ENCODE peak calls at places on chromosomes 5 and 9, in nine cellular contexts. Y is sigmoid colon, F is spleen, E is stomach, D is esophagus muscularis mucosa, W is GM12891, C is HepG2, R is HCT116, L is prostate gland. B is an unnamed sample.

GRCh38 chr9:124482431-124483031 is 24.7 kb downstream of the NR5A1 start:
- DNase-seq in Y (no peak), F (no peak), E (no peak), D (no peak), W (no peak), C (no peak), R (no peak), L (no peak), B (no peak)

GRCh38 chr5:9376363-9377117 is 169.3 kb downstream of the SEMA5A start:
- DNase-seq in Y (no peak), F (no peak), E (no peak), D (no peak), W (no peak), C (no peak), R (no peak), L (no peak), B (no peak)

GRCh38 chr9:23825700-23826099 is 340 bp downstream of the ELAVL2 start:
- DNase-seq in Y (no peak), F (no peak), E (no peak), D (no peak), W (no peak), C (no peak), R (no peak), L (no peak), B (no peak)

GRCh38 chr9:87909310-87910041 is 8.3 kb upstream of the SPATA31C1 start:
- DNase-seq in Y (no peak), F (no peak), E (peak), D (no peak), W (no peak), C (peak), R (peak), L (no peak), B (no peak)

GRCh38 chr9:131095666-131096489 is 453 bp upstream of the AIF1L start:
- DNase-seq in Y (no peak), F (no peak), E (peak), D (no peak), W (peak), C (peak), R (peak), L (no peak), B (no peak)

GRCh38 chr5:1118738-1119137 is 6.9 kb upstream of the SLC12A7 start:
- DNase-seq in Y (peak), F (no peak), E (peak), D (no peak), W (no peak), C (no peak), R (no peak), L (peak), B (no peak)

GRCh38 chr5:23412011-23412410 is 95.4 kb upstream of the PRDM9 start:
- DNase-seq in Y (no peak), F (no peak), E (no peak), D (no peak), W (no peak), C (no peak), R (no peak), L (no peak), B (no peak)

GRCh38 chr9:37986771-37987258 is 82.2 kb downstream of the SHB start:
- DNase-seq in Y (no peak), F (no peak), E (no peak), D (no peak), W (no peak), C (no peak), R (no peak), L (no peak), B (no peak)

GRCh38 chr9:122218885-122219855 is 9.6 kb downstream of the LHX6 start:
- DNase-seq in Y (no peak), F (no peak), E (no peak), D (no peak), W (no peak), C (no peak), R (no peak), L (no peak), B (no peak)

GRCh38 chr9:134304712-134305111 is 21.5 kb upstream of the RXRA start:
- DNase-seq in Y (no peak), F (peak), E (no peak), D (no peak), W (no peak), C (no peak), R (no peak), L (no peak), B (no peak)

GRCh38 chr9:110078626-110079025 is 129.3 kb downstream of the C9orf152 start:
- DNase-seq in Y (no peak), F (no peak), E (no peak), D (no peak), W (no peak), C (no peak), R (no peak), L (no peak), B (no peak)

GRCh38 chr9:136342191-136343120 is 15.1 kb downstream of the GPSM1 start:
- DNase-seq in Y (peak), F (peak), E (peak), D (peak), W (peak), C (no peak), R (no peak), L (peak), B (peak)

GRCh38 chr5:31378136-31378535 is 153.8 kb downstream of the DROSHA start:
- DNase-seq in Y (no peak), F (no peak), E (no peak), D (no peak), W (no peak), C (no peak), R (no peak), L (no peak), B (no peak)

GRCh38 chr9:10562581-10563343 is 50.0 kb downstream of the PTPRD start:
- DNase-seq in Y (no peak), F (no peak), E (no peak), D (no peak), W (no peak), C (no peak), R (no peak), L (no peak), B (no peak)

GRCh38 chr9:135968083-135968476 is 6.9 kb upstream of the UBAC1 start:
- DNase-seq in Y (no peak), F (no peak), E (no peak), D (no peak), W (no peak), C (no peak), R (no peak), L (no peak), B (no peak)

GRCh38 chr5:112762113-112762810 is 24.6 kb downstream of the APC start:
- DNase-seq in Y (no peak), F (no peak), E (no peak), D (no peak), W (no peak), C (no peak), R (no peak), L (no peak), B (no peak)

GRCh38 chr5:115774684-115775083 is 41.8 kb downstream of the CDO1 start:
- DNase-seq in Y (peak), F (no peak), E (no peak), D (no peak), W (no peak), C (no peak), R (no peak), L (no peak), B (no peak)

DNA sequence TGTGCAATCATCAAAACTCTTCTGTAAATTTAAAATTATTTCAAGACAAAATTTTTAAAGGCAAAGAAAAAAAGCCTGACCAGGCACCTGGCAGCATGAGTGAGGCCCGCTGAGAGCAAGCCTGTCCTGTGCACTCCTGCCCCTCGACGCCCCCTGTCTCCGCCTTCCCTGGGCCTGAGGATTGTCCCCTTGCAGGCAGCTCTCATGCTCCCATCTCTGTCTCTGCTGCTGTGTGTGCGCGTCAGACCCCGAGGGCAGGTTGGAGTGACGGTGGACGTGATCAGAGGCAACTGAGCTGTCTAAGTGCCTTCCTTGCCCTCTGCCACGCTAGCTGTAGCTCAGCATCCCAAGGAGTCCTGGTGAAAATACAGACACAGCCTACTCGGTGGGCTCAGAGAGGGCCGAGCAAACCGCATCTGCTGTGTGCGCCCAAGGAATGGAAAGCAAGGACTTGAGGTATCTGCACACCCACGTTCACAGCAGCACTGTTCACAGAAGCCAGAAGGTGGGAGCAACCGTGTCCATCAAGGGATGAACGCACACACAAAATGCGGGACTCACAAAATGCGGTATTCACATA is 65.5 kb downstream of the SECISBP2 start:
- DNase-seq in Y (no peak), F (no peak), E (no peak), D (no peak), W (no peak), C (no peak), R (no peak), L (no peak), B (no peak)
- TF ChIP-seq POLR2A in Y (no peak), F (no peak), E (no peak), D (no peak), W (no peak), C (no peak), R (no peak), L (no peak), B (peak)

GRCh38 chr5:17326600-17327037 is 109.2 kb downstream of the BASP1 start:
- DNase-seq in Y (no peak), F (no peak), E (no peak), D (no peak), W (no peak), C (no peak), R (no peak), L (peak), B (no peak)
- TF ChIP-seq POLR2AphosphoS5 in Y (no peak), F (no peak), E (no peak), D (no peak), W (no peak), C (no peak), R (no peak), L (peak), B (no peak)

GRCh38 chr5:66828551-66829421 is 232.6 kb downstream of the MAST4 start:
- DNase-seq in Y (peak), F (peak), E (peak), D (no peak), W (no peak), C (peak), R (no peak), L (peak), B (no peak)
- TF ChIP-seq POLR2A in Y (no peak), F (no peak), E (no peak), D (no peak), W (no peak), C (no peak), R (no peak), L (peak), B (no peak)

GRCh38 chr5:149418910-149419531 is 39.9 kb upstream of the IL17B start:
- DNase-seq in Y (no peak), F (no peak), E (no peak), D (no peak), W (no peak), C (no peak), R (no peak), L (no peak), B (no peak)

GRCh38 chr5:149421834-149422233 is 42.7 kb upstream of the IL17B start:
- DNase-seq in Y (no peak), F (no peak), E (no peak), D (no peak), W (no peak), C (no peak), R (no peak), L (no peak), B (no peak)

GRCh38 chr5:149421372-149421685 is 42.2 kb upstream of the IL17B start:
- DNase-seq in Y (no peak), F (no peak), E (no peak), D (no peak), W (no peak), C (no peak), R (no peak), L (no peak), B (no peak)

GRCh38 chr5:149419532-149420485 is 40.7 kb upstream of the IL17B start:
- DNase-seq in Y (no peak), F (no peak), E (no peak), D (no peak), W (no peak), C (no peak), R (no peak), L (no peak), B (no peak)

GRCh38 chr5:149420509-149421371 is 41.6 kb upstream of the IL17B start:
- DNase-seq in Y (peak), F (no peak), E (peak), D (no peak), W (no peak), C (no peak), R (no peak), L (no peak), B (no peak)
- TF ChIP-seq POLR2AphosphoS5 in Y (peak), F (no peak), E (peak), D (peak), W (no peak), C (no peak), R (no peak), L (no peak), B (no peak)

GRCh38 chr9:6711403-6711802 is 46.4 kb upstream of the KDM4C start:
- DNase-seq in Y (no peak), F (no peak), E (no peak), D (no peak), W (no peak), C (no peak), R (no peak), L (no peak), B (no peak)

GRCh38 chr9:6714176-6714575 is 43.6 kb upstream of the KDM4C start:
- DNase-seq in Y (no peak), F (no peak), E (no peak), D (no peak), W (no peak), C (peak), R (no peak), L (no peak), B (no peak)

GRCh38 chr9:6716766-6717165 is 41.0 kb upstream of the KDM4C start:
- DNase-seq in Y (no peak), F (no peak), E (no peak), D (no peak), W (no peak), C (no peak), R (no peak), L (no peak), B (no peak)

GRCh38 chr9:6712041-6712440 is 45.7 kb upstream of the KDM4C start:
- DNase-seq in Y (no peak), F (no peak), E (no peak), D (no peak), W (no peak), C (no peak), R (no peak), L (no peak), B (no peak)

DNA sequence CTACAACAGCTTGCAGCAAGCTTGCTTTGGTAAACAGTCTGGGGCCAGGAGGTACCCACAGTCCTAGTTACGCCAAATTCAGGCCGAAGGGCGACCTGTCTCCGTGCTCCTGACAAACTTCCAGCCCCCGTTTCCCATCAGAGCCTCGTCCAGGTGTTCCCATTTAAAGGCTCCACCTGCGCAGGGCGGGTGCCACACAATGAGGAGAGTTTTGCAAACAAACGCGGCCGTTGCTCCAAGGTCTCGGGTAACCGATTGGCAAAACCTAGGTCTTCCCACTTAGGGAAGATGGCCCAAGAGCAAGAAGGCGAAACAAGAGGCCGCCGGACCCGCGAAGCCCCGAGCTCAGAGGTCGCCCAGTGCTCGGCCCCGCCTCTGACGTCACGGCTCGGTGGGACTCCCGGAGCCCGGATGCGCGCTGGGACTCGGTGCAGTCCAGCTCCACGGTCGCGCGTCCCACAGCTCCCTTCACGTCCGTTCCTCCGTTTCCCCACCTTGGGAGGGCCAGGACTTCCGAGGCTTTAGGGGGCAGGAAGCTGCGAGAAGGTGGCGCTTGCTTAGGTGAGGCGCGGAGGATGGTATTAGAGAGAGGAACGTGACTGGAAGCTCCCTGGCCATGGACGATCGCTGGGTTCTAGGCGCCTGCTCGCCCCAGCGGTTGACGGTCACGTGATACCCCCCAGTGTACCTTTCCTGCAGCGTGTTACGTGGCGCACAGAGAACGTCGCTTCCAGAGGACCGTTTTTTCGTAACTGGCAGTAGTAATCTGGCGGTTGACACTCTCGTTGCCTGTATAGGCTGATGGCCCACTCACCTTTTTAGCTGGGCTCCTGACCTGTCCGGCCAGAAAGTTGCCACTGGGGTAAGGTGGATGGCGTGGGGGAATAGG is 41.8 kb upstream of the KDM4C start:
- DNase-seq in Y (peak), F (peak), E (peak), D (no peak), W (no peak), C (peak), R (peak), L (peak), B (peak)
- TF ChIP-seq POLR2A in Y (no peak), F (no peak), E (no peak), D (no peak), W (peak), C (peak), R (peak), L (no peak), B (peak)

B was measured in GM12892.